ENCODE peak calls at places on chromosome X, in six cellular contexts. L is MM.1S, T is amniotic stem cell, R is neural progenitor cell, S is GDM1, C is activated T-cell treated with anti-CD3 and anti-CD28 coated beads for 1 hour. W is an unnamed sample.

GRCh38 chrX:56793533-56794320 is 64.7 kb downstream of the NBDY start:
- DNase-seq in L (no peak), T (no peak), R (no peak), S (no peak), C (no peak), W (no peak)

GRCh38 chrX:114959729-114960128 is 57.7 kb downstream of the IL13RA2 start:
- DNase-seq in L (peak), T (peak), R (peak), S (no peak), C (no peak), W (peak)

GRCh38 chrX:18129694-18130093 is 91.0 kb downstream of the BEND2 start:
- DNase-seq in L (no peak), T (no peak), R (no peak), S (no peak), C (no peak), W (no peak)

GRCh38 chrX:72141372-72142004 is 9.8 kb upstream of the RTL5 start:
- DNase-seq in L (peak), T (no peak), R (no peak), S (no peak), C (no peak), W (no peak)

GRCh38 chrX:46588263-46588662 is 14.7 kb downstream of the CHST7 start:
- DNase-seq in L (no peak), T (peak), R (no peak), S (peak), C (peak), W (no peak)

GRCh38 chrX:39893417-39894338 is 204.1 kb downstream of the BCOR start:
- DNase-seq in L (no peak), T (no peak), R (no peak), S (no peak), C (no peak), W (peak)

GRCh38 chrX:134670241-134670811 is 12.1 kb upstream of the PLAC1 start:
- DNase-seq in L (no peak), T (peak), R (peak), S (no peak), C (no peak), W (no peak)

GRCh38 chrX:110531873-110532272 is 173.2 kb downstream of the RTL9 start:
- DNase-seq in L (no peak), T (no peak), R (no peak), S (no peak), C (no peak), W (no peak)

GRCh38 chrX:40095588-40096394 is 2.0 kb downstream of the BCOR start:
- DNase-seq in L (peak), T (no peak), R (peak), S (peak), C (no peak), W (peak)

GRCh38 chrX:110588853-110589252 is 206.8 kb downstream of the CHRDL1 start:
- DNase-seq in L (no peak), T (no peak), R (no peak), S (no peak), C (no peak), W (no peak)

GRCh38 chrX:39736219-39737211 is 361.2 kb downstream of the BCOR start:
- DNase-seq in L (no peak), T (no peak), R (no peak), S (peak), C (no peak), W (no peak)

GRCh38 chrX:76453737-76454406 is 26.4 kb downstream of the MAGEE1 start:
- DNase-seq in L (no peak), T (no peak), R (peak), S (no peak), C (no peak), W (no peak)

GRCh38 chrX:15269120-15269519 is 763 bp downstream of the ASB9 start:
- DNase-seq in L (no peak), T (no peak), R (no peak), S (no peak), C (no peak), W (no peak)

GRCh38 chrX:32024072-32024471 is 952.2 kb upstream of the FTHL17 start:
- DNase-seq in L (no peak), T (no peak), R (no peak), S (no peak), C (no peak), W (no peak)

GRCh38 chrX:23779025-23779424 is 3.9 kb upstream of the SAT1 start:
- DNase-seq in L (no peak), T (peak), R (no peak), S (no peak), C (no peak), W (no peak)

GRCh38 chrX:97326456-97326855 is 442.7 kb downstream of the RPA4 start:
- DNase-seq in L (peak), T (no peak), R (no peak), S (no peak), C (no peak), W (peak)

GRCh38 chrX:131081772-131082755 is 23.9 kb downstream of the ARHGAP36 start:
- DNase-seq in L (no peak), T (no peak), R (peak), S (no peak), C (no peak), W (no peak)

GRCh38 chrX:1205681-1206611 is 6.5 kb downstream of the CRLF2 start:
- DNase-seq in L (peak), T (no peak), R (peak), S (no peak), C (no peak), W (peak)